ENCODE peak calls at places on chromosomes 4 and X, in ten cellular contexts. K, M, C, F, D, L, S, I, W and H are unnamed samples.

GRCh38 chr4:89640620-89641366 is 196.2 kb downstream of the SNCA start:
- DNase-seq in K (no peak), M (peak), C (no peak), F (peak), D (peak), L (peak), S (peak), I (peak), W (peak), H (no peak)

GRCh38 chrX:13646154-13646549 is 6.8 kb upstream of the TCEANC start:
- DNase-seq in K (no peak), M (peak), C (no peak), F (peak), D (peak), L (peak), S (peak), I (peak), W (peak), H (peak)

GRCh38 chr4:79042079-79042674 is 102.9 kb upstream of the PAQR3 start:
- DNase-seq in K (no peak), M (no peak), C (no peak), F (peak), D (peak), L (no peak), S (peak), I (peak), W (no peak), H (peak)

GRCh38 chr4:26346203-26346620 is 25.4 kb downstream of the RBPJ start:
- DNase-seq in K (no peak), M (no peak), C (no peak), F (peak), D (peak), L (no peak), S (peak), I (no peak), W (no peak), H (no peak)

GRCh38 chrX:3493605-3494004 is 147.2 kb upstream of the MXRA5 start:
- DNase-seq in K (no peak), M (no peak), C (no peak), F (no peak), D (no peak), L (no peak), S (no peak), I (no peak), W (no peak), H (no peak)

GRCh38 chr4:125432078-125432477 is 117.3 kb downstream of the FAT4 start:
- DNase-seq in K (no peak), M (no peak), C (no peak), F (peak), D (peak), L (no peak), S (peak), I (peak), W (no peak), H (no peak)

GRCh38 chrX:96770315-96770714 is 85.7 kb downstream of the DIAPH2 start:
- DNase-seq in K (no peak), M (no peak), C (no peak), F (peak), D (peak), L (no peak), S (peak), I (peak), W (no peak), H (no peak)

GRCh38 chrX:25544641-25545040 is 528.9 kb upstream of the ARX start:
- DNase-seq in K (no peak), M (no peak), C (no peak), F (peak), D (peak), L (no peak), S (peak), I (no peak), W (no peak), H (no peak)

DNA sequence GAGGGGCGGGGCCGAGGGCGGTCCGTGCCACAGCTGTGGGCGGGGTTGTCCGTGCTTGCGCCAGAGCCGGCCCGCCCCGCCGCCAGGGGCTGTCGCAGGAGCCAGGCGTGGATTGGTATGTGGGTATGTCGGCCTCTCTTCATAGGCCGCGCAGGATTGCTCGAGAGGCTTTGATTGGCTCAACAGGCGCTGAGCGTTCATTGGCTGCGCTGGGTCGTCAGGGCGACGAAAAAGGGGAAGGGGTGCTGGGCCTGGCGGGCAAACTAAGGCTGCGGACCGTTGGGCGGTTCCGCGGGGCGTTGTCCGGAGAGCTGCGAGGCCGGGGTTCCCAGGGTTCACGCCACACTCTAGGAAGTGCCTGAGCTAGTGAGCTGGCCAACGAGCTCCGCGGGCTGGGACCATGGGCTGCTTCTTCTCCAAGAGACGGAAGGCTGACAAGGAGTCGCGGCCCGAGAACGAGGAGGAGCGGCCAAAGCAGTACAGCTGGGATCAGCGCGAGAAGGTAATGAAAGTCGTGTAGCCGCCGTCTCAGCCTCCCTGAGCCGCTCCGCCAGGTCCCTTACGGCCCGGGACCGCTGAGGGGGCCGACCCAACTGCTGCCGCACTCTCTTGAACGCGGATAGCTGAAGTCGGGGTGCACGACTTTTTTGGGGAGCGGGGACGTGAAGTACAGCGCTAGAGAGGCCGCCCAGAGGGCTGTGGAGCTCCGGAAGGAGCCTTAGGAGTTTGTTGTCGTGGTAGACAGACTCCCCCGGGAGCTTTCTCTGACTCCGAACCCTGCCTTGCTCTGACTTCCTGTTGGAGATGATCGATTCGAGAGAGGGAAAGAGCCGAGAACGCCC is at the start of gene RP2:
- DNase-seq in K (peak), M (peak), C (peak), F (peak), D (peak), L (peak), S (peak), I (peak), W (peak), H (peak)
- TF ChIP-seq CTCF in K (no peak), M (peak), C (no peak), F (no peak), D (no peak), L (peak), S (no peak), I (no peak), W (peak), H (no peak)

DNA sequence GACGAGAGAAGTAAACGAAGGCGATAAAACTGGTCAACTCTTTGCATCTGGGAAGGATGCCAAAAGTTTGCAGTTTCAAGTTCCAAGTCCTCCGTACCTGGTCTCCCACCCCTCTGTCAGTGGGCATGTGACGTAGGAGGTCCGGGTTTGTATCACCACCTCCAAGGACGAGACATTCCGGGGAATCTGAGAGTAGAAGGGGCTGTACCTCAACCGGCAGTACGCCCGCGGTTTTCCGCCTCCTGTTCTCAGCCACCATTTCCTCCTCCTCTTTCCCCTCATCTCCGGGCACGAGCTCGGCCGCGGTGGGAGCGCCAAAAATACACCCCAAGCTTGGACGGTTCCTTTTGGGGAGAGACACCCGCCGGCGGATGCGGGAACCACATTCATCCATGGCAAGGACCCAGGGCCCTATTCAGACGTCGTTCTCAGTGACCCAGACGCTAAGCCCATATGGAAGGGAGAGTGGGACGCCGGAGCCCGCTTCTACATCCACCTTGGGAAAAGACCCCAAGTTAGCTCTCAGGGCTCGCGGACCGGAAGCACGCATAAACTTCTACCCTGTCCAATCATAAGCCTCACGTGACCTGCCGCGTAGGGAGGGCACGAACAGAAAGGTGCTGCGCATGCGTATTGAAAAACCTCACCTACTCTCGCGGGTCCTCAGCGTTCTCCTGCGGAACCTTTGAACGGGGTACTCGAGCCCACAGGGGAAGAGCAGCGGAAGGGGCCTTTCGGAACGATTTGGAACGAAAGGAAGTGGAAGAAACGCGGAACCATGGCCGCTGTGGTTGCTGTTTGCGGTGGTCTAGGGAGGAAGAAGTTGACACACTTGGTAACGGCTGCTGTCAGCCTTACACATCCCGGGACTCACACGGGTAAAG is at the start of the genes HELQ and MRPS18C:
- DNase-seq in K (peak), M (peak), C (peak), F (peak), D (peak), L (peak), S (peak), I (peak), W (peak), H (peak)
- TF ChIP-seq CTCF in K (no peak), M (peak), C (peak), F (peak), D (peak), L (peak), S (peak), I (peak), W (peak), H (no peak)

DNA sequence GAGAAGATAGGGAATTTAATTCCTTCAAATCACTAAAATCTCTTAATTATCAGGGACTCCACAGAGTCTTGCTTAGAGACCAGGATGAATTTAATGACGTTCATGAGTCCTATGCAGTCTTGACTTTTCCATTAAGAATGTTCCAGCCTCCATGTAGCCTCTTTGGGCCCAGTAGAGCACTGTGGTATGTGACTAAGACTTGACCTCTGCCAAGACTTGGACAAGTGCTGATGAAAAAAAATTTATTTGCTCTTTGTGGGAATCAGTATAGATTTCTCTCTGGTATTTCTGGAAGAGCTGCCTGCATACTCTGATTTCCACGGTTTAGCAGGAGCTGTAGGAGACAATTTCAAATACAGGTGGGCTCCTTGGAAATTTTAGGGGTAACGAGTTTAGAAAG is 40.6 kb downstream of the CHRDL1 start:
- DNase-seq in K (no peak), M (no peak), C (no peak), F (no peak), D (peak), L (no peak), S (peak), I (no peak), W (no peak), H (no peak)
- TF ChIP-seq CTCF in K (no peak), M (no peak), C (no peak), F (no peak), D (no peak), L (no peak), S (no peak), I (no peak), W (no peak), H (no peak)

GRCh38 chr4:2243682-2244380 is 1.9 kb upstream of the HAUS3 start:
- DNase-seq in K (peak), M (peak), C (no peak), F (peak), D (peak), L (peak), S (peak), I (no peak), W (peak), H (no peak)
- TF ChIP-seq CTCF in K (no peak), M (peak), C (peak), F (peak), D (peak), L (no peak), S (peak), I (no peak), W (peak), H (no peak)

DNA sequence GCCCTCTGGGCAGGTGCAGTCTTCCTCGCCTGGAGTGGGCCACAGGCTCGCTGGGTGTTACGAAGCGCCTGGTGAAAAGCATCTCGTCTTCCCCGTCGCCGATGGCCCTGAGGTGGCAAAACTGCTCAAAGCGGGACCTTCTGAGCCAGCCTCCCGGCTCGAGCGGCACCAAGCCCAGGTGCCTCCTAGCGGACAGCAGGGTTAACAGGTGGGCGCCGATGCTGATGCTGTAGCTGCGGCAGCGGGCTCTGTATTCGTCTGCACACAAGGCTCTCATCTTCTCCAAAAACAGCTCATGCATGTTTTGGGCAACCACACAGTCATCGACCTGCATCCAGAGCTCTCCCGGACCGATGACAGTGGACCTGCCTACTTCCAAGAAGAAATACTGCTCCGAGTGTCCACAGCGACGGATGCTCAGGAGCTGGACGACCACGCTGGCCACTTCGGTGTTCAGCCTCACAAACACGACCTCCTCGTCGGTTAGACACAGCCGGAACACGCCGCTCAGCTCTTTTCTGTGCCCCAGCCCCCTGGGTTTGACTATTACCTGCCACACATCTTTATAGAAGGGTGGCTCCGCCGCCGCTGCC is 1.2 kb downstream of the IRS4 start:
- DNase-seq in K (no peak), M (no peak), C (no peak), F (no peak), D (no peak), L (no peak), S (no peak), I (peak), W (no peak), H (peak)
- TF ChIP-seq CTCF in K (no peak), M (peak), C (no peak), F (no peak), D (no peak), L (no peak), S (no peak), I (peak), W (no peak), H (no peak)

GRCh38 chr4:120921456-120922389 is 803 bp downstream of the PRDM5 start:
- DNase-seq in K (peak), M (peak), C (no peak), F (peak), D (peak), L (peak), S (peak), I (peak), W (peak), H (peak)
- TF ChIP-seq CTCF in K (no peak), M (no peak), C (no peak), F (no peak), D (no peak), L (no peak), S (no peak), I (no peak), W (no peak), H (no peak)

DNA sequence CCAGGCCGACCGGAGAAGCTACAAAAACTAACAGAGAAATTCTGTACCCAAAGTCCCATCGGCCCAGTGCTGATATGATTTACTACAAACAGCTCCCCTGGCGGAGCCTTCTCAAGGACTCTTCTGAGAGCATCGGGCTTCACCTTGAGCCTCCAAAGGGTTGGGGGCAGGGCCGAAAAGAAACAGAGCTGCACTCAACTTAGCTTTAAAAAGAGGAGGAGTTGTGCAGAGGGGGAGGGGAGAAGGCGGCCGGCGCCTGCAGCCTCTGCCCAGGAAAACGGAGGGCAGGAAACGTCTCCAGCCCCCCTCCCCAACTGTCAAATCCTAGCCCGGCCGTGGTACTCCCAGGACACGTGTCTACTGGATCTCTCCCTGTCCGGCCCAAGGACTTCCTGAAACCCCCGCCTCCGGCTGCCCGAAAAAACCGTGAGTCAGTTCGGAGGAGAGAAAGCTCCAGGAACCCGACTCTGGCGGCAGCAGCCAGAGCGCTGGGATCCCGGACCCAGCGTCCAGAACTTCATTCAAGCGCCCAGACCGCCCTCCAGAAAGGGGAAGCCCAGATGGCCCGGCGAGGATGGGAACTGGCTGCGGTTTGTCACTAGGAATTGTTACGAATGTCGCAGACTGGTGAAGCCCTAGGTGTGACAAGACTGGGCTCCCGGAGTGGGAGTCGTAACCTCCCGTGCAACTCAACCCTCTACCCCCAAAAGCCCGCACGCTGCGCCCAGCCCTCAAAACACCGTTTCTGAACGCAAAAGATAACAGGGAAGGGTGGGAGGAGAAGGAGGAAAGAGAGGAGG is 1.0 kb downstream of the ADAMTS3 start:
- DNase-seq in K (peak), M (peak), C (peak), F (peak), D (peak), L (peak), S (peak), I (peak), W (peak), H (peak)
- TF ChIP-seq CTCF in K (no peak), M (peak), C (peak), F (peak), D (peak), L (no peak), S (peak), I (peak), W (peak), H (no peak)